ENCODE peak calls at places on chromosome 11, in eight cellular contexts. S, O, P, Y, I, R, J and Q are unnamed samples. For H3K27me3 and H3K4me1, the result is how much of the 10 kb centered on the place peaks cover.

GRCh38 chr11:111733655-111734088 is 32.5 kb downstream of the PPP2R1B start:
- ATAC-seq in S (no peak), O (no peak), P (peak), Y (no peak), I (peak), R (peak), J (peak), Q (no peak)

GRCh38 chr11:8652140-8652539 is 30.3 kb downstream of the TRIM66 start:
- ATAC-seq in S (no peak), O (peak), P (no peak), Y (no peak), I (no peak), R (no peak), J (no peak), Q (peak)

GRCh38 chr11:103601230-103601846 is 435.1 kb upstream of the DDI1 start:
- ATAC-seq in S (peak), O (peak), P (peak), Y (peak), I (peak), R (peak), J (peak), Q (no peak)

GRCh38 chr11:27290261-27290660 is 72.8 kb downstream of the CCDC34 start:
- ATAC-seq in S (no peak), O (no peak), P (no peak), Y (no peak), I (no peak), R (no peak), J (no peak), Q (no peak)

GRCh38 chr11:16997624-16998023 is 16.6 kb downstream of the PLEKHA7 start:
- ATAC-seq in S (no peak), O (no peak), P (no peak), Y (no peak), I (peak), R (no peak), J (no peak), Q (no peak)

GRCh38 chr11:118892515-118892914 is 8.8 kb downstream of the CXCR5 start:
- ATAC-seq in S (peak), O (no peak), P (no peak), Y (no peak), I (no peak), R (no peak), J (no peak), Q (no peak)

GRCh38 chr11:73059915-73060314 is 82.2 kb downstream of the FCHSD2 start:
- ATAC-seq in S (no peak), O (no peak), P (no peak), Y (no peak), I (no peak), R (no peak), J (no peak), Q (no peak)

GRCh38 chr11:73308963-73309960 is 1.2 kb downstream of the ARHGEF17 start:
- ATAC-seq in S (peak), O (peak), P (peak), Y (peak), I (peak), R (no peak), J (peak), Q (peak)

GRCh38 chr11:95239871-95240648 is 9.1 kb upstream of the SESN3 start:
- ATAC-seq in S (no peak), O (no peak), P (no peak), Y (no peak), I (no peak), R (no peak), J (no peak), Q (no peak)

GRCh38 chr11:13007702-13008435 is 1.2 kb upstream of the RASSF10 start:
- ATAC-seq in S (no peak), O (no peak), P (no peak), Y (no peak), I (peak), R (no peak), J (no peak), Q (no peak)

GRCh38 chr11:122202161-122202950 is 86.3 kb upstream of the BLID start:
- ATAC-seq in S (no peak), O (peak), P (peak), Y (peak), I (peak), R (no peak), J (peak), Q (peak)

GRCh38 chr11:67997460-67997921 is 6.4 kb downstream of the UNC93B1 start:
- ATAC-seq in S (no peak), O (peak), P (peak), Y (no peak), I (no peak), R (no peak), J (peak), Q (no peak)

GRCh38 chr11:44755553-44756505 is 29.1 kb downstream of the TSPAN18 start:
- ATAC-seq in S (no peak), O (no peak), P (no peak), Y (no peak), I (no peak), R (no peak), J (no peak), Q (peak)

GRCh38 chr11:12755510-12755909 is 81.3 kb downstream of the TEAD1 start:
- ATAC-seq in S (no peak), O (no peak), P (no peak), Y (no peak), I (no peak), R (no peak), J (no peak), Q (no peak)

GRCh38 chr11:100753562-100753961 is 66.5 kb downstream of the ARHGAP42 start:
- ATAC-seq in S (no peak), O (no peak), P (peak), Y (peak), I (peak), R (no peak), J (peak), Q (no peak)

GRCh38 chr11:121899534-121899933 is 216.5 kb downstream of the BLID start:
- ATAC-seq in S (no peak), O (no peak), P (no peak), Y (no peak), I (no peak), R (no peak), J (no peak), Q (no peak)

GRCh38 chr11:6682591-6682935 is 577 bp downstream of the MRPL17 start:
- ATAC-seq in S (peak), O (peak), P (peak), Y (no peak), I (peak), R (peak), J (peak), Q (no peak)

GRCh38 chr11:3944198-3944597 is 88.7 kb downstream of the STIM1 start:
- ATAC-seq in S (no peak), O (peak), P (no peak), Y (no peak), I (no peak), R (no peak), J (no peak), Q (peak)

GRCh38 chr11:123536690-123537437 is 106.8 kb downstream of the GRAMD1B start:
- ATAC-seq in S (peak), O (peak), P (no peak), Y (no peak), I (no peak), R (no peak), J (peak), Q (no peak)

GRCh38 chr11:44446996-44447771 is 118.3 kb upstream of the CD82 start:
- ATAC-seq in S (no peak), O (no peak), P (no peak), Y (no peak), I (no peak), R (peak), J (no peak), Q (no peak)

GRCh38 chr11:78251083-78251699 is 62.5 kb downstream of the USP35 start:
- ATAC-seq in S (no peak), O (peak), P (no peak), Y (no peak), I (no peak), R (peak), J (no peak), Q (no peak)

GRCh38 chr11:117919326-117920275 is 9.6 kb downstream of the TMPRSS13 start:
- ATAC-seq in S (peak), O (no peak), P (peak), Y (no peak), I (no peak), R (no peak), J (no peak), Q (no peak)

GRCh38 chr11:15091620-15092019 is 18.2 kb downstream of the CALCB start:
- ATAC-seq in S (peak), O (no peak), P (no peak), Y (no peak), I (no peak), R (no peak), J (no peak), Q (no peak)

GRCh38 chr11:115629456-115630015 is 125.3 kb upstream of the CADM1 start:
- ATAC-seq in S (no peak), O (no peak), P (no peak), Y (no peak), I (no peak), R (no peak), J (no peak), Q (no peak)

GRCh38 chr11:57310630-57311086 is 14.1 kb downstream of the TNKS1BP1 start:
- ATAC-seq in S (no peak), O (peak), P (no peak), Y (no peak), I (peak), R (no peak), J (no peak), Q (peak)

GRCh38 chr11:118239509-118239908 is 12.7 kb downstream of the MPZL3 start:
- ATAC-seq in S (no peak), O (no peak), P (no peak), Y (no peak), I (no peak), R (no peak), J (no peak), Q (no peak)

GRCh38 chr11:92276773-92277172 is 52.2 kb downstream of the FAT3 start:
- ATAC-seq in S (no peak), O (no peak), P (no peak), Y (no peak), I (no peak), R (no peak), J (no peak), Q (no peak)

GRCh38 chr11:59679347-59679746 is 10.5 kb upstream of the PATL1 start:
- ATAC-seq in S (peak), O (no peak), P (no peak), Y (no peak), I (no peak), R (no peak), J (no peak), Q (no peak)

GRCh38 chr11:44015624-44016007 is 32.2 kb upstream of the ACCSL start:
- ATAC-seq in S (no peak), O (no peak), P (no peak), Y (no peak), I (no peak), R (no peak), J (no peak), Q (no peak)

GRCh38 chr11:118238947-118239346 is 13.2 kb downstream of the MPZL3 start:
- ATAC-seq in S (peak), O (no peak), P (no peak), Y (no peak), I (no peak), R (no peak), J (peak), Q (no peak)

GRCh38 chr11:109363682-109364081 is 58.3 kb upstream of the C11orf87 start:
- ATAC-seq in S (no peak), O (no peak), P (no peak), Y (no peak), I (no peak), R (no peak), J (no peak), Q (no peak)

GRCh38 chr11:90326647-90327046 is 103.8 kb upstream of the CHORDC1 start:
- ATAC-seq in S (peak), O (no peak), P (no peak), Y (no peak), I (no peak), R (no peak), J (no peak), Q (no peak)

GRCh38 chr11:121596195-121597145 is 143.7 kb upstream of the SORL1-AS1 start:
- ATAC-seq in S (no peak), O (peak), P (peak), Y (peak), I (peak), R (no peak), J (no peak), Q (no peak)

GRCh38 chr11:17714356-17714854 is 5.0 kb upstream of the MYOD1 start:
- ATAC-seq in S (no peak), O (no peak), P (no peak), Y (peak), I (no peak), R (no peak), J (peak), Q (no peak)

GRCh38 chr11:88338223-88338661 is 706 bp upstream of the CTSC start:
- ATAC-seq in S (peak), O (peak), P (peak), Y (no peak), I (peak), R (peak), J (peak), Q (peak)

GRCh38 chr11:123304828-123305530 is 109.9 kb upstream of the CLMP start:
- ATAC-seq in S (peak), O (no peak), P (no peak), Y (no peak), I (peak), R (peak), J (peak), Q (no peak)

GRCh38 chr11:968822-969221 is 43.2 kb downstream of the AP2A2 start:
- ATAC-seq in S (no peak), O (no peak), P (no peak), Y (no peak), I (no peak), R (no peak), J (no peak), Q (no peak)

GRCh38 chr11:73205666-73206343 is 12.3 kb upstream of the P2RY2 start:
- ATAC-seq in S (no peak), O (no peak), P (no peak), Y (no peak), I (no peak), R (no peak), J (no peak), Q (no peak)

DNA sequence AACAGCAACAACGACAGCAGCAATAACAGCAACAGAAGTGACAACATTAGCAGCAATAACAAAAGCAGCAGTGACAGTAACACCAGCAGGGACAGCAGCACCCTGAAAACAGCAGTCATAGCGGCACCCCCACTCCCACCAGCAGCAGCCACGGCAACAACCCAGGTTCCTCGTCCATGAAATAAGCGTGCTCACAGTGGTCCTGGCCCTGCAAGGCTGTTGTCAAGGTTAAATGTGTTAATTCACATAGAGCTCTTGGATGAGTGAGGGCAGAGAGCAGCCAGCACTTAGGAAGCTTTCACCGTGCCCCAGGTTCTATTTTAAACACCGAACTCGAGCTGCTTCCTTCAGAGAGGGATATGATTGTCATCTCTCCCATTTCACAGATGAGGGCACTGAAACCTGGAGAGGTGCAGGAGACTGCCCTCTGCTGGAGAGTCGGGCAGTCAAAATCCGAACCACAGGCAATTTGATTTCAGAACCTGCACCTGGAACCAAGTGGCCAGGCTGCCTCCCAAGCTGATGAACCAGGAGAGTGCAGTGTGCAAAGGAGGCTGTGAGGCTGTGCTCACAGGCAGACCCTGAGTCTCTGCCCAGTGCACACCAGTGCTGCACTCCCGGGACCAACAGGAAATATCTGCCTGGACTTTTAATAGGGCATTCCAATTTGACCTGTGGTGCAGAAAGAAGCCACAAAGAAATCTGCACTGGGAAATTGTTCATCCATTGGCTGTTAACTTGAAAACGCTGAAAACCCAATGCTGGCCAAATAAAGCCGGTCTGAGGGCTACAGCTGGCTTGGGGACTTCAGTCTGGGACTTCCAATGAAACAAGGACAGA is 22.9 kb upstream of the FGF3 start:
- ATAC-seq in S (peak), O (no peak), P (peak), Y (peak), I (no peak), R (peak), J (peak), Q (no peak)
- H3K27me3 ChIP-seq in S (under half), O (under half), P (under half), Y (under half), I (under half), R (under half), J (under half), Q (half or more)

GRCh38 chr11:63882555-63883242 is 34.3 kb downstream of the RCOR2 start:
- ATAC-seq in S (peak), O (peak), P (no peak), Y (peak), I (no peak), R (no peak), J (peak), Q (peak)

GRCh38 chr11:63877658-63878241 is 38.8 kb downstream of the MARK2 start:
- ATAC-seq in S (no peak), O (no peak), P (no peak), Y (no peak), I (no peak), R (no peak), J (no peak), Q (no peak)

GRCh38 chr11:63876616-63877015 is 37.7 kb downstream of the MARK2 start:
- ATAC-seq in S (no peak), O (no peak), P (no peak), Y (no peak), I (no peak), R (no peak), J (no peak), Q (no peak)

GRCh38 chr11:63879598-63879997 is 37.4 kb downstream of the RCOR2 start:
- ATAC-seq in S (no peak), O (no peak), P (no peak), Y (no peak), I (no peak), R (no peak), J (no peak), Q (no peak)

GRCh38 chr11:63880031-63880841 is 36.7 kb downstream of the RCOR2 start:
- ATAC-seq in S (no peak), O (no peak), P (no peak), Y (no peak), I (no peak), R (no peak), J (peak), Q (no peak)
- H3K4me1 ChIP-seq in S (under half), O (under half), P (under half), Y (under half), I (under half), R (under half), J (under half), Q (under half)

GRCh38 chr11:65017927-65018326 is 4.0 kb downstream of the ARL2 start:
- ATAC-seq in S (no peak), O (no peak), P (no peak), Y (no peak), I (no peak), R (no peak), J (no peak), Q (no peak)

GRCh38 chr11:65013692-65014145 is 241 bp upstream of the ARL2 start:
- ATAC-seq in S (peak), O (peak), P (peak), Y (peak), I (peak), R (peak), J (peak), Q (peak)

GRCh38 chr11:65013130-65013691 is 749 bp upstream of the ARL2 start:
- ATAC-seq in S (no peak), O (peak), P (no peak), Y (peak), I (no peak), R (peak), J (no peak), Q (no peak)

GRCh38 chr11:65016705-65017104 is 2.7 kb downstream of the ARL2 start:
- ATAC-seq in S (no peak), O (no peak), P (no peak), Y (no peak), I (peak), R (no peak), J (no peak), Q (no peak)

DNA sequence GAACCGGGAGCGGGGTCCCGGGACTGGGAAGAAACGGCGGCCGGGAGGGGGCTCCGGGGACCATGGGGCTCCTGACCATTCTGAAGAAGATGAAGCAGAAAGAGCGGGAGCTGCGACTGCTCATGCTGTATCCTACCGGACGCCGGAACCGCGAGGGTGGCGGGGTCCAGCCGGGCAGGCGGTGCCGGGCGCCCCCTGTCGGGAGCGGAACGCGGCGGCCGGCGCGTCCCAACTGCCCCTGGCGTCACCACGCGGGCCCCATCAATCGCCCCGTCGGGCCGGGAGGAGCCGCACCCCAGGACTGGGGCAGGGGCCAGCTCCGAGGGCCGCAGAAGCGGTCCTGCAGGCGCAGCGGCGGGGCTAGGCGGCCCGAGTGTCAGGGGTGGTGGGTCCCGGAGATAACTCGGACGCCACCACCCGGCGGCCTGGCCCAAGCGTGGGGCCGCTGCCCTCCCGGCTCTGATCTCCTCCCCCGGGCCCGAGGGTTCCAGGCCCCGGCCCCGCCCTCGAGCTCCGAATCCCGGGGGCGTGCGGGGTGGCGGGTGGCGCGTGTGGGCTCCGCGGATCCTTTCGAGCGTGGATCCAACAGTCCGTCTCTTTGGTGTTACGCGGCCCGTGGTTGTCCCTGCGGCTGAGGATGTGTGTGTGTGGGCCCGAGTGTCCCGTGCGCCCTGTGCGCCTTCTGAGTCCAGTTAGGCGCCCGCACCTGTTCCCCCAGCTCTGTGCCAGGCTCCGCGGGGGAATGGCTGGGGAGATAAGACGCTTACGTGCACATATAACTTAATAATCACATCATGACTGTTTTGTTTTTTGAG is at the start of gene ARL2:
- ATAC-seq in S (peak), O (peak), P (peak), Y (peak), I (peak), R (peak), J (peak), Q (peak)
- TF ChIP-seq POLR2AphosphoS5 in S (peak), O (no peak), P (peak), Y (peak), I (peak), R (no peak), J (no peak), Q (no peak)

DNA sequence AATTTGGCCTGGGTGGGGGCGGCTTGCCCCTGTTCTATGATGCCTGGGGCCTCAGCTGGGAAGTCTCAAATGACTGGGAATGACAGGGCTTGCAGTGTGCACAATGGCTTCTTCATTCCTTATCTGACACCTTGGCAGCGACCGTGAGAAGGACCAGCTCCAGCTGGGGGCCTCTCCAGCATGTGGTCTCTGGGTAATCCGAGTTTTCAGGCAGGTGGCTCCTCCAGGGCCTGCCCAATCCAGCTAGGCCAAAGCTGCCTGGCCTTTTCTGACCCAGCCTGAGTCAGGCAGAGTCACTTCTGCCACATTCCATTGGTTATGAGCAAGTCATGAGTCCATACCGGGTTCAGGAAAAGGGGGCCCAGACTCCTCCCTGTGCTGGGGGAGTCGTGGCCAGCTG is 646.0 kb downstream of the OPCML start:
- ATAC-seq in S (no peak), O (no peak), P (no peak), Y (no peak), I (no peak), R (no peak), J (no peak), Q (no peak)
- H3K27me3 ChIP-seq in S (under half), O (under half), P (under half), Y (under half), I (under half), R (under half), J (under half), Q (under half)